ENCODE peak calls at places on chromosomes 11 and 22, in eight cellular contexts. One of them, this sample, is unnamed.

GRCh38 chr22:50210378-50211139 is 9.7 kb downstream of the SELENOO start:
- DNase-seq in HCT116: no peak
- DNase-seq in hepatocyte: no peak
- DNase-seq in OCI-LY7: no peak
- DNase-seq in neural progenitor cell: no peak
- DNase-seq in MM.1S: no peak
- DNase-seq in GM23338: no peak
- DNase-seq in SK-N-SH: no peak
- DNase-seq in this sample: no peak

GRCh38 chr11:12007769-12008737 is at the start of gene DKK3:
- DNase-seq in HCT116: no peak
- DNase-seq in hepatocyte: peak
- DNase-seq in OCI-LY7: no peak
- DNase-seq in neural progenitor cell: peak
- DNase-seq in MM.1S: no peak
- DNase-seq in GM23338: peak
- DNase-seq in SK-N-SH: peak
- DNase-seq in this sample: no peak

GRCh38 chr11:133948711-133949110 is 8.1 kb downstream of the IGSF9B start:
- DNase-seq in HCT116: no peak
- DNase-seq in hepatocyte: no peak
- DNase-seq in OCI-LY7: no peak
- DNase-seq in neural progenitor cell: no peak
- DNase-seq in MM.1S: no peak
- DNase-seq in GM23338: no peak
- DNase-seq in SK-N-SH: no peak
- DNase-seq in this sample: no peak

GRCh38 chr11:57399221-57399620 is 8.8 kb upstream of the PRG2 start:
- DNase-seq in HCT116: no peak
- DNase-seq in hepatocyte: no peak
- DNase-seq in OCI-LY7: no peak
- DNase-seq in neural progenitor cell: no peak
- DNase-seq in MM.1S: no peak
- DNase-seq in GM23338: no peak
- DNase-seq in SK-N-SH: no peak
- DNase-seq in this sample: peak

GRCh38 chr11:8813658-8814057 is 97.3 kb upstream of the AKIP1 start:
- DNase-seq in HCT116: peak
- DNase-seq in hepatocyte: peak
- DNase-seq in OCI-LY7: peak
- DNase-seq in neural progenitor cell: peak
- DNase-seq in MM.1S: peak
- DNase-seq in GM23338: peak
- DNase-seq in SK-N-SH: peak
- DNase-seq in this sample: peak

GRCh38 chr11:119676461-119677020 is 52.5 kb downstream of the NECTIN1 start:
- DNase-seq in HCT116: no peak
- DNase-seq in hepatocyte: no peak
- DNase-seq in OCI-LY7: no peak
- DNase-seq in neural progenitor cell: no peak
- DNase-seq in MM.1S: no peak
- DNase-seq in GM23338: no peak
- DNase-seq in SK-N-SH: no peak
- DNase-seq in this sample: peak

GRCh38 chr11:36385121-36385530 is 89.0 kb downstream of the PRR5L start:
- DNase-seq in HCT116: no peak
- DNase-seq in hepatocyte: no peak
- DNase-seq in OCI-LY7: no peak
- DNase-seq in neural progenitor cell: no peak
- DNase-seq in MM.1S: no peak
- DNase-seq in GM23338: no peak
- DNase-seq in SK-N-SH: no peak
- DNase-seq in this sample: peak

GRCh38 chr11:65207918-65208784 is 26.4 kb downstream of the CAPN1 start:
- DNase-seq in HCT116: no peak
- DNase-seq in hepatocyte: no peak
- DNase-seq in OCI-LY7: no peak
- DNase-seq in neural progenitor cell: no peak
- DNase-seq in MM.1S: no peak
- DNase-seq in GM23338: no peak
- DNase-seq in SK-N-SH: no peak
- DNase-seq in this sample: no peak

GRCh38 chr11:37946155-37946766 is 1348.2 kb upstream of the RAG2 start:
- DNase-seq in HCT116: no peak
- DNase-seq in hepatocyte: peak
- DNase-seq in OCI-LY7: peak
- DNase-seq in neural progenitor cell: peak
- DNase-seq in MM.1S: peak
- DNase-seq in GM23338: peak
- DNase-seq in SK-N-SH: peak
- DNase-seq in this sample: peak

GRCh38 chr11:34468209-34468841 is 29.6 kb downstream of the CAT start:
- DNase-seq in HCT116: peak
- DNase-seq in hepatocyte: peak
- DNase-seq in OCI-LY7: peak
- DNase-seq in neural progenitor cell: peak
- DNase-seq in MM.1S: peak
- DNase-seq in GM23338: peak
- DNase-seq in SK-N-SH: peak
- DNase-seq in this sample: peak

GRCh38 chr11:95922099-95922498 is 1.8 kb downstream of the MTMR2 start:
- DNase-seq in HCT116: no peak
- DNase-seq in hepatocyte: no peak
- DNase-seq in OCI-LY7: no peak
- DNase-seq in neural progenitor cell: no peak
- DNase-seq in MM.1S: no peak
- DNase-seq in GM23338: no peak
- DNase-seq in SK-N-SH: no peak
- DNase-seq in this sample: peak

GRCh38 chr11:36164522-36165250 is 124.5 kb downstream of the COMMD9 start:
- DNase-seq in HCT116: no peak
- DNase-seq in hepatocyte: no peak
- DNase-seq in OCI-LY7: no peak
- DNase-seq in neural progenitor cell: no peak
- DNase-seq in MM.1S: no peak
- DNase-seq in GM23338: no peak
- DNase-seq in SK-N-SH: no peak
- DNase-seq in this sample: peak

GRCh38 chr11:114362958-114363357 is 37.4 kb downstream of the C11orf71 start:
- DNase-seq in HCT116: no peak
- DNase-seq in hepatocyte: no peak
- DNase-seq in OCI-LY7: no peak
- DNase-seq in neural progenitor cell: no peak
- DNase-seq in MM.1S: no peak
- DNase-seq in GM23338: peak
- DNase-seq in SK-N-SH: no peak
- DNase-seq in this sample: no peak

GRCh38 chr11:114354076-114354475 is 46.2 kb downstream of the C11orf71 start:
- DNase-seq in HCT116: no peak
- DNase-seq in hepatocyte: no peak
- DNase-seq in OCI-LY7: no peak
- DNase-seq in neural progenitor cell: no peak
- DNase-seq in MM.1S: no peak
- DNase-seq in GM23338: no peak
- DNase-seq in SK-N-SH: no peak
- DNase-seq in this sample: peak

GRCh38 chr11:114358711-114359110 is 41.6 kb downstream of the C11orf71 start:
- DNase-seq in HCT116: no peak
- DNase-seq in hepatocyte: no peak
- DNase-seq in OCI-LY7: no peak
- DNase-seq in neural progenitor cell: no peak
- DNase-seq in MM.1S: no peak
- DNase-seq in GM23338: no peak
- DNase-seq in SK-N-SH: no peak
- DNase-seq in this sample: no peak

GRCh38 chr11:114353448-114353847 is 46.9 kb downstream of the C11orf71 start:
- DNase-seq in HCT116: no peak
- DNase-seq in hepatocyte: no peak
- DNase-seq in OCI-LY7: no peak
- DNase-seq in neural progenitor cell: no peak
- DNase-seq in MM.1S: no peak
- DNase-seq in GM23338: no peak
- DNase-seq in SK-N-SH: no peak
- DNase-seq in this sample: peak

DNA sequence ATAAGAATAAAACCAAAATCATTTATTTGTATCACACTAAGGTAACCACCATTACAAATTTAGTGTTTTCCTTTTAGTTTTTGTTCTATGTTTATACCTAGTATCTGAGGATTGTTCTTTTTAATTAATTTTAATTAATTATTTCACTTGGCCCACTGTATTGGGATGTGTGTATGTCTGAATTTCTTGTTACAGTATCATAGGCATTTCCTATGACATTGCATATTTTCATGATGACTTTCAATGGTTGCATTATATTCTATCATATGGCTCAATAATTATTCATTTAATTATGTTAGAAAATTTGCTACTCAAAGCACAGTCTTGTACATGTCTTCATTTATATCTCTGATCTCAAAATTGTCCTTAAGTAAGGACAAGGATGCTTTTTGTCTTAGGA is 41.0 kb downstream of the C11orf71 start:
- DNase-seq in HCT116: no peak
- DNase-seq in hepatocyte: no peak
- DNase-seq in OCI-LY7: no peak
- DNase-seq in neural progenitor cell: no peak
- DNase-seq in MM.1S: no peak
- DNase-seq in GM23338: no peak
- DNase-seq in SK-N-SH: no peak
- DNase-seq in this sample: no peak
- H3K27ac ChIP-seq in HCT116: no peak
- H3K27ac ChIP-seq in hepatocyte: no peak
- H3K27ac ChIP-seq in OCI-LY7: no peak
- H3K27ac ChIP-seq in neural progenitor cell: no peak
- H3K27ac ChIP-seq in MM.1S: no peak
- H3K27ac ChIP-seq in GM23338: no peak
- H3K27ac ChIP-seq in SK-N-SH: no peak
- H3K27ac ChIP-seq in this sample: no peak

DNA sequence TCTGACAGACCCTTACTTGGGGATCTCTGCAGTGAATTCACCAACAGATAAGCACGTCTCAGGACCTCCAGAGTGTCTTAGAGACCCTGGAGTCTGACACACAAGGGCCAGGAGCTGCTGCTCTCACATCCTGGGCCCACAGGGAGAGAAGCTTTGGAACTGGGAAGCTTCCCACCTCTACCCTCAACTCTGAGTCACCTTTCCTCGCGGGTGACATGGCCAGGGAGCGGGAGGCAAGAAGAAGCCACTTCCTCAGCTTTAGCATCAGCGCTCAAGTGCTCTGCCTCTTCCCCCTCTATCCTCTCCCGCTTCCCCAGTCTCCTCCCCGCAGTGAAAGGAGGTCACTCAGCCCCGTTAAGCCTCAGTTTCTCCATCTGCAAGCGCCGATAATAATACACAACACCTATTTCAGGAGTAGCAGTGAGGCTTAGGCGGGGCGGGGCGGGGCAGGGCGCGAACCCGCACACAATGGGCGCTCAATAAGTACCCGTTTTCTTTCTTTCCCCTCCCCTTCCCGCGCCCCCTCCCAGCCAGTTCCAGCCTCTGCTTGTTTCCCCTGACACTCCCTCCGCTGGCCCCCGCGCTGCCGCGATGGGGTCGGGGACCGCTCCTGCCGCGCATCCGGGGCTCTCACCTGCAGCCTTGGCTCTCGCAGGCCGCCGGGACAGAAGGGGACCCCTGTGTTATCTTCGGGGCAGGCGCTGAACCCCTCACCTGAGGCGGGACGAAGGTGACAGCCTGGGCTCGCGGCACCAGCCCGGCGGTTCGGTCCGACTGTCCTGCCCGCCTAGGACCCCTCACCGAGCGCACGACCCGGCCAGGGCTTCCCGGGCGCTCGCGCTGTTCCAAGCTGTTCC is 937 bp downstream of the GDPD5 start:
- DNase-seq in HCT116: no peak
- DNase-seq in hepatocyte: no peak
- DNase-seq in OCI-LY7: peak
- DNase-seq in neural progenitor cell: peak
- DNase-seq in MM.1S: no peak
- DNase-seq in GM23338: peak
- DNase-seq in SK-N-SH: peak
- DNase-seq in this sample: peak
- TF ChIP-seq EZH2phosphoT487 in HCT116: no peak
- TF ChIP-seq EZH2phosphoT487 in hepatocyte: no peak
- TF ChIP-seq EZH2phosphoT487 in OCI-LY7: no peak
- TF ChIP-seq EZH2phosphoT487 in neural progenitor cell: peak
- TF ChIP-seq EZH2phosphoT487 in MM.1S: no peak
- TF ChIP-seq EZH2phosphoT487 in GM23338: no peak
- TF ChIP-seq EZH2phosphoT487 in SK-N-SH: no peak
- TF ChIP-seq EZH2phosphoT487 in this sample: no peak

DNA sequence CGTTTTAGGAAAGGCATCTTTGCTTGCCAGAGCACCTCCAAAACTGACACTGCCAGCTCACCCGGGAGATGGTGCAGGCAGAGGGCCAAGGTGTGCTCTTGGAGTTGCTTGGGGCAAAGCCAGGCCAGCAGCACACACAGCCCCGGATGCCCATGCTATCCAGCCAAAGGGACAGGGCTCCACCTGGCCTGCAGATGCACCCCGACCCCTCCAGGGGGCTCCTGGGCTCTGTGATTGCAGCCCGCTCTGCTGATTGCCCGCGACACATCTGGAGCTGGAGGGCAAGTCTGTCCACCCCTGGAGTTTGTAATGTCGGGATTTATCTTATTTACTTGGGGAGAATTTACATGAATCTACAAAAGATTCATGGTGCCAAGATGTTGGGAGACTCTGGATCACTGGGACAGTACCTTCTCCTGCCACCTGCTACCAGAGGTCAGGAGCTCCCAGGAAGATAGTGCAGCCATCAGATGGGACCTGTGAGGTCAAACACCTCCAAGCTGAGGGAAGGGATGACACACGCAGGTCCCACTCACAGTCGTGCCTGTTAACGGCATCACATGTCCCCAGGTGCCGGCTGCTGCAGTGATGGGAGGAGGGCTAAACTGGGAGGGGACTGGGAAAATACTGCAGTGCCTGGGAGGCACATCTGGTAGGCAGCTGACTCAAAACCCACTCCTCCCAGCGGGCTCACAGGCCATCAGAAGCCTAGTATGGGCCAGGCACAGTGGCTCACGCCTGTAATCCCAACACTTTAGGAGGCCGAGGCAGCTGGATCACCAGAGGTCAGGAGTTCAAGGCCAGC is 17.2 kb downstream of the CBX7 start:
- DNase-seq in HCT116: peak
- DNase-seq in hepatocyte: peak
- DNase-seq in OCI-LY7: peak
- DNase-seq in neural progenitor cell: peak
- DNase-seq in MM.1S: no peak
- DNase-seq in GM23338: peak
- DNase-seq in SK-N-SH: peak
- DNase-seq in this sample: peak
- TF ChIP-seq CTCF in HCT116: peak
- TF ChIP-seq CTCF in hepatocyte: peak
- TF ChIP-seq CTCF in OCI-LY7: peak
- TF ChIP-seq CTCF in neural progenitor cell: peak
- TF ChIP-seq CTCF in MM.1S: peak
- TF ChIP-seq CTCF in GM23338: peak
- TF ChIP-seq CTCF in SK-N-SH: peak
- TF ChIP-seq CTCF in this sample: peak

GRCh38 chr22:39298194-39298987 is 21.0 kb downstream of the RPL3 start:
- DNase-seq in HCT116: no peak
- DNase-seq in hepatocyte: no peak
- DNase-seq in OCI-LY7: no peak
- DNase-seq in neural progenitor cell: no peak
- DNase-seq in MM.1S: no peak
- DNase-seq in GM23338: no peak
- DNase-seq in SK-N-SH: no peak
- DNase-seq in this sample: no peak
- H3K27ac ChIP-seq in HCT116: peak
- H3K27ac ChIP-seq in hepatocyte: peak
- H3K27ac ChIP-seq in OCI-LY7: no peak
- H3K27ac ChIP-seq in neural progenitor cell: no peak
- H3K27ac ChIP-seq in MM.1S: no peak
- H3K27ac ChIP-seq in GM23338: peak
- H3K27ac ChIP-seq in SK-N-SH: no peak
- H3K27ac ChIP-seq in this sample: no peak

GRCh38 chr11:69007978-69008381 is 5.1 kb downstream of the MRGPRF start:
- DNase-seq in HCT116: no peak
- DNase-seq in hepatocyte: peak
- DNase-seq in OCI-LY7: no peak
- DNase-seq in neural progenitor cell: no peak
- DNase-seq in MM.1S: no peak
- DNase-seq in GM23338: no peak
- DNase-seq in SK-N-SH: no peak
- DNase-seq in this sample: no peak
- TF ChIP-seq EZH2phosphoT487 in HCT116: no peak
- TF ChIP-seq EZH2phosphoT487 in hepatocyte: no peak
- TF ChIP-seq EZH2phosphoT487 in OCI-LY7: no peak
- TF ChIP-seq EZH2phosphoT487 in neural progenitor cell: no peak
- TF ChIP-seq EZH2phosphoT487 in MM.1S: no peak
- TF ChIP-seq EZH2phosphoT487 in GM23338: no peak
- TF ChIP-seq EZH2phosphoT487 in SK-N-SH: no peak
- TF ChIP-seq EZH2phosphoT487 in this sample: no peak